ENCODE peak calls at places on chromosomes 12 and 14, in six cellular contexts. One of them, this sample, is unnamed. For H3K4me1 and H3K9me3, the result is how much of the 10 kb centered on the place peaks cover.

GRCh38 chr14:48473944-48474343 is 798.5 kb upstream of the MDGA2 start:
- DNase-seq in tibial artery: no peak
- DNase-seq in HepG2: no peak
- DNase-seq in lung: no peak
- DNase-seq in left lung: no peak
- DNase-seq in cardiac muscle cell: no peak
- DNase-seq in this sample: no peak

GRCh38 chr12:38367506-38367905 is 50.9 kb downstream of the ALG10B start:
- DNase-seq in tibial artery: no peak
- DNase-seq in HepG2: no peak
- DNase-seq in lung: no peak
- DNase-seq in left lung: no peak
- DNase-seq in cardiac muscle cell: no peak
- DNase-seq in this sample: no peak

GRCh38 chr14:21047378-21047781 is 5.2 kb downstream of the RNASE7 start:
- DNase-seq in tibial artery: no peak
- DNase-seq in HepG2: no peak
- DNase-seq in lung: no peak
- DNase-seq in left lung: no peak
- DNase-seq in cardiac muscle cell: no peak
- DNase-seq in this sample: no peak

GRCh38 chr14:49505026-49505766 is 81.0 kb downstream of the RPS29 start:
- DNase-seq in tibial artery: no peak
- DNase-seq in HepG2: no peak
- DNase-seq in lung: no peak
- DNase-seq in left lung: no peak
- DNase-seq in cardiac muscle cell: no peak
- DNase-seq in this sample: no peak

GRCh38 chr14:91417134-91417982 is at the start of gene CCDC88C:
- DNase-seq in tibial artery: no peak
- DNase-seq in HepG2: peak
- DNase-seq in lung: peak
- DNase-seq in left lung: peak
- DNase-seq in cardiac muscle cell: peak
- DNase-seq in this sample: peak

GRCh38 chr12:100995771-100996170 is 201.2 kb downstream of the ANO4 start:
- DNase-seq in tibial artery: no peak
- DNase-seq in HepG2: no peak
- DNase-seq in lung: no peak
- DNase-seq in left lung: no peak
- DNase-seq in cardiac muscle cell: no peak
- DNase-seq in this sample: no peak

GRCh38 chr12:15979096-15980091 is 68.3 kb downstream of the DERA start:
- DNase-seq in tibial artery: no peak
- DNase-seq in HepG2: peak
- DNase-seq in lung: no peak
- DNase-seq in left lung: no peak
- DNase-seq in cardiac muscle cell: peak
- DNase-seq in this sample: no peak

GRCh38 chr14:54529811-54530210 is 20.1 kb downstream of the CGRRF1 start:
- DNase-seq in tibial artery: no peak
- DNase-seq in HepG2: no peak
- DNase-seq in lung: no peak
- DNase-seq in left lung: no peak
- DNase-seq in cardiac muscle cell: no peak
- DNase-seq in this sample: no peak

GRCh38 chr14:90408713-90409112 is 11.9 kb downstream of the CALM1 start:
- DNase-seq in tibial artery: no peak
- DNase-seq in HepG2: no peak
- DNase-seq in lung: no peak
- DNase-seq in left lung: no peak
- DNase-seq in cardiac muscle cell: no peak
- DNase-seq in this sample: no peak

GRCh38 chr14:94924189-94924588 is 154.3 kb upstream of the GSC start:
- DNase-seq in tibial artery: no peak
- DNase-seq in HepG2: no peak
- DNase-seq in lung: no peak
- DNase-seq in left lung: no peak
- DNase-seq in cardiac muscle cell: no peak
- DNase-seq in this sample: no peak

GRCh38 chr12:121495746-121496145 is 85.1 kb downstream of the KDM2B start:
- DNase-seq in tibial artery: no peak
- DNase-seq in HepG2: no peak
- DNase-seq in lung: no peak
- DNase-seq in left lung: no peak
- DNase-seq in cardiac muscle cell: no peak
- DNase-seq in this sample: no peak

GRCh38 chr12:62466018-62466595 is 519 bp upstream of the MON2 start:
- DNase-seq in tibial artery: peak
- DNase-seq in HepG2: peak
- DNase-seq in lung: peak
- DNase-seq in left lung: peak
- DNase-seq in cardiac muscle cell: peak
- DNase-seq in this sample: peak

GRCh38 chr14:92962031-92962830 is 39.3 kb downstream of the CHGA start:
- DNase-seq in tibial artery: no peak
- DNase-seq in HepG2: no peak
- DNase-seq in lung: no peak
- DNase-seq in left lung: no peak
- DNase-seq in cardiac muscle cell: no peak
- DNase-seq in this sample: peak

GRCh38 chr12:105464426-105464825 is 133.9 kb downstream of the C12orf75 start:
- DNase-seq in tibial artery: no peak
- DNase-seq in HepG2: no peak
- DNase-seq in lung: no peak
- DNase-seq in left lung: no peak
- DNase-seq in cardiac muscle cell: no peak
- DNase-seq in this sample: no peak

GRCh38 chr14:54577977-54578376 is 11.0 kb downstream of the SAMD4A start:
- DNase-seq in tibial artery: no peak
- DNase-seq in HepG2: peak
- DNase-seq in lung: no peak
- DNase-seq in left lung: no peak
- DNase-seq in cardiac muscle cell: no peak
- DNase-seq in this sample: no peak

GRCh38 chr12:29337325-29337724 is 43.6 kb downstream of the ERGIC2 start:
- DNase-seq in tibial artery: no peak
- DNase-seq in HepG2: no peak
- DNase-seq in lung: no peak
- DNase-seq in left lung: no peak
- DNase-seq in cardiac muscle cell: no peak
- DNase-seq in this sample: no peak

GRCh38 chr12:103632554-103633216 is 45.6 kb downstream of the STAB2 start:
- DNase-seq in tibial artery: no peak
- DNase-seq in HepG2: peak
- DNase-seq in lung: peak
- DNase-seq in left lung: peak
- DNase-seq in cardiac muscle cell: peak
- DNase-seq in this sample: peak

GRCh38 chr14:77041837-77042557 is 13.5 kb upstream of the IRF2BPL start:
- DNase-seq in tibial artery: peak
- DNase-seq in HepG2: no peak
- DNase-seq in lung: peak
- DNase-seq in left lung: no peak
- DNase-seq in cardiac muscle cell: peak
- DNase-seq in this sample: peak

GRCh38 chr12:3035171-3035570 is 42.0 kb upstream of the TSPAN9 start:
- DNase-seq in tibial artery: no peak
- DNase-seq in HepG2: no peak
- DNase-seq in lung: no peak
- DNase-seq in left lung: no peak
- DNase-seq in cardiac muscle cell: peak
- DNase-seq in this sample: peak

GRCh38 chr14:101241807-101242278 is 319.5 kb upstream of the DIO3 start:
- DNase-seq in tibial artery: no peak
- DNase-seq in HepG2: no peak
- DNase-seq in lung: no peak
- DNase-seq in left lung: no peak
- DNase-seq in cardiac muscle cell: no peak
- DNase-seq in this sample: peak

GRCh38 chr14:50768693-50769092 is 62.3 kb downstream of the NIN start:
- DNase-seq in tibial artery: no peak
- DNase-seq in HepG2: no peak
- DNase-seq in lung: no peak
- DNase-seq in left lung: no peak
- DNase-seq in cardiac muscle cell: no peak
- DNase-seq in this sample: no peak
- H3K4me1 ChIP-seq in tibial artery: half or more
- H3K4me1 ChIP-seq in HepG2: under half
- H3K4me1 ChIP-seq in lung: under half
- H3K4me1 ChIP-seq in left lung: under half
- H3K4me1 ChIP-seq in cardiac muscle cell: under half
- H3K4me1 ChIP-seq in this sample: under half

DNA sequence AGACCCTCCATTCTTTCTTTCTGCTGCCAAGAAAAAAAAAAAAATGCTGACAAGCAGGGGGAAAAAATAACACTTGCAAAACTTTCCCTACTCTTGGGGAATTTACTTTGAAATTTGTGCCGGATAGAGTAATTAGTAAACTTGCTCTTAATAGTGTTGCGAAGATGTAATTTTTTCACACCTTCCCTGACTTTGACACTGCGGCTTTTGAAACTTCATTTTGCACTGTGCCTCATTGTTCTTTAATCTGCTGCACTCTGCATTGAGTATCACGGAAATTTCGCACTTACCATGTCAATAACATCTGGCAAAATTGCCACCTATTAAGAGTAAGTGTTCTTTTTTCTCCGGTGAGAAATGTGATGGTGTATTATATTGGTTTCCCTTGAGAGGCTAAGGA is 596.1 kb downstream of the VRK1 start:
- DNase-seq in tibial artery: no peak
- DNase-seq in HepG2: no peak
- DNase-seq in lung: no peak
- DNase-seq in left lung: no peak
- DNase-seq in cardiac muscle cell: no peak
- DNase-seq in this sample: no peak
- H3K9me3 ChIP-seq in tibial artery: under half
- H3K9me3 ChIP-seq in HepG2: under half
- H3K9me3 ChIP-seq in lung: under half
- H3K9me3 ChIP-seq in left lung: under half
- H3K9me3 ChIP-seq in cardiac muscle cell: under half
- H3K9me3 ChIP-seq in this sample: under half

DNA sequence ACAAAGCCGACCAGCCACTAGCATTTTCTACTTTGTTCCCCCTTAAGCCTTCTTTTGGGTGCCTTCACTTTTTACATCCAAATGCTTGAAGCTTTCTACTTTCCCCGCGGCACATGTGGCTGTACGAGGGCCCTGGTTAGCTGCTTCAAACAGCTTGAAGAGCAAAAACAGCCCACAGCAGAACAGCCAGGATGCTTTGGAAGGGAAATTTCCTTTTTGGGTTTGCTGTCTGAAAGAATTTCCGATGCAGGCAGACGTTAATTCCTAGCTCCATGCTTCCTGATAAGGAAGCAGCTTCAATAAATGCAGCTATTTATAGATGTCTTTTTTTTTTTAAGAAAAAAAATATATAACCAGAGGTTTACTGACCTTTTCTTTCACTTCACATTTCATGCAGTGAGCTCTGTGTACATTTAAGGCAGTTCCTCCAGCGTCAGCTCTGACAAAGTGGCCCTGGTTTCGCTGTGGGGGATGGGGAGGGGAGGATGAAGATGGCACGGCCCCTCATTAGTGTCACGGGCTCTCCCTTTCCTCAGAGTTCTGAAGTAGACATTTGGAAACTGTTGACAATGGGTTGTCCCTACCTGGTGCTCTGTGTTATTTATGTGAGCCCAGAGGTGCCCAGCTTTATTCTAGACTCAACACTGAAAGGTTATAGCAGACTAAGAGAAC is 109.5 kb downstream of the ETV6 start:
- DNase-seq in tibial artery: peak
- DNase-seq in HepG2: no peak
- DNase-seq in lung: no peak
- DNase-seq in left lung: peak
- DNase-seq in cardiac muscle cell: peak
- DNase-seq in this sample: no peak
- H3K4me1 ChIP-seq in tibial artery: half or more
- H3K4me1 ChIP-seq in HepG2: under half
- H3K4me1 ChIP-seq in lung: under half
- H3K4me1 ChIP-seq in left lung: half or more
- H3K4me1 ChIP-seq in cardiac muscle cell: under half
- H3K4me1 ChIP-seq in this sample: under half

DNA sequence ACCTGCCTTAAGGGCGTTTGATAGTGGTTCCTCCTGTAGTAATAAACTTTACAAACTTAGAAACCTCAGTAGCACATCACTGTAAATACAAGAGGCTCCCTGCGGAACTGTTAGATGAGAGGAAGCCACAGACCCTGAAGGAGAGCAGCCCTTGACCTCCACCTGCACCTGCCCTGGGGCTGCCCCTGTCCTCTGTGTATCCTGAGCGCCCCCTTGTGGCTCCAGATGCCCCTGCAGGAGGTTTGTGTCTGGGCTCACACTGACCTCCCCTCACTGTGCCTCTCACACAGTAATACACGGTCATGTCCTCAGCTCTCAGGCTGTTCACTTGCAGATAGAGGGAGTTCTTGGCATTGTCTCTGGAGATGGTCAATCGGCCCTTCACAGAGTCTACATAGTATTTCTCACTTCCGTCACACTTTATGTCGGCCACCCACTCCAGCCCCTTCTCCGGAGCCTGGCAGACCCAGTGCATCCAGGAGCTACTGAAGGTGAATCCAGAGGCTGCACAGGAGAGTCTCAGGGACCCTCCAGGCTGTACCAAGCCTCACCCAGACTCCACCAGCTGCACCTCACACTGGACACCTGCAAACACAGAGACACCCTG is 1059.8 kb downstream of the TMEM121 start:
- DNase-seq in tibial artery: no peak
- DNase-seq in HepG2: peak
- DNase-seq in lung: no peak
- DNase-seq in left lung: no peak
- DNase-seq in cardiac muscle cell: no peak
- DNase-seq in this sample: no peak
- H3K9me3 ChIP-seq in tibial artery: under half
- H3K9me3 ChIP-seq in HepG2: under half
- H3K9me3 ChIP-seq in lung: under half
- H3K9me3 ChIP-seq in left lung: under half
- H3K9me3 ChIP-seq in cardiac muscle cell: under half
- H3K9me3 ChIP-seq in this sample: under half